ENCODE peak calls at places on chromosomes 4 and X, in ten cellular contexts. One of them, this sample, is unnamed.
A peak's percentile ranks its signal among the peaks of the same experiment; 100 is the strongest.

GRCh38 chr4:81030061-81030616 is 369 bp upstream of the BMP3 start:
- DNase-seq in IMR-90: no peak
- DNase-seq in bronchial epithelial cell: no peak
- DNase-seq in astrocyte: no peak
- DNase-seq in upper lobe of right lung: no peak
- DNase-seq in CD8-positive, alpha-beta T cell: no peak
- DNase-seq in uterus: no peak
- DNase-seq in heart left ventricle: no peak
- DNase-seq in suprapubic skin: no peak
- DNase-seq in HCT116: no peak
- DNase-seq in this sample: no peak

GRCh38 chr4:91758487-91758886 is 545.3 kb upstream of the GRID2 start:
- DNase-seq in upper lobe of right lung: no peak
- DNase-seq in CD8-positive, alpha-beta T cell: no peak
- DNase-seq in bronchial epithelial cell: peak; percentile 67
- DNase-seq in uterus: no peak
- DNase-seq in heart left ventricle: no peak
- DNase-seq in HCT116: peak; percentile 63
- DNase-seq in suprapubic skin: no peak
- DNase-seq in IMR-90: no peak
- DNase-seq in astrocyte: peak; percentile 69
- DNase-seq in this sample: no peak

GRCh38 chrX:133607419-133608348 is 192.4 kb upstream of the GPC4 start:
- DNase-seq in uterus: no peak
- DNase-seq in HCT116: no peak
- DNase-seq in IMR-90: no peak
- DNase-seq in bronchial epithelial cell: no peak
- DNase-seq in CD8-positive, alpha-beta T cell: no peak
- DNase-seq in heart left ventricle: no peak
- DNase-seq in upper lobe of right lung: no peak
- DNase-seq in astrocyte: no peak
- DNase-seq in suprapubic skin: no peak
- DNase-seq in this sample: no peak

GRCh38 chr4:38387348-38387747 is 276.7 kb upstream of the KLF3 start:
- DNase-seq in HCT116: no peak
- DNase-seq in upper lobe of right lung: peak; percentile 74
- DNase-seq in CD8-positive, alpha-beta T cell: no peak
- DNase-seq in suprapubic skin: peak; percentile 82
- DNase-seq in astrocyte: peak; percentile 92
- DNase-seq in bronchial epithelial cell: peak; percentile 39
- DNase-seq in uterus: peak; percentile 86
- DNase-seq in heart left ventricle: peak; percentile 72
- DNase-seq in IMR-90: peak; percentile 6
- DNase-seq in this sample: no peak

GRCh38 chr4:45102716-45103115 is 376.4 kb upstream of the GNPDA2 start:
- DNase-seq in CD8-positive, alpha-beta T cell: no peak
- DNase-seq in IMR-90: no peak
- DNase-seq in heart left ventricle: no peak
- DNase-seq in astrocyte: no peak
- DNase-seq in HCT116: no peak
- DNase-seq in suprapubic skin: no peak
- DNase-seq in upper lobe of right lung: no peak
- DNase-seq in bronchial epithelial cell: no peak
- DNase-seq in uterus: no peak
- DNase-seq in this sample: no peak

GRCh38 chr4:158682071-158682470 is 10.0 kb downstream of the ETFDH start:
- DNase-seq in heart left ventricle: no peak
- DNase-seq in HCT116: no peak
- DNase-seq in astrocyte: no peak
- DNase-seq in IMR-90: no peak
- DNase-seq in CD8-positive, alpha-beta T cell: no peak
- DNase-seq in bronchial epithelial cell: no peak
- DNase-seq in suprapubic skin: no peak
- DNase-seq in uterus: no peak
- DNase-seq in upper lobe of right lung: no peak
- DNase-seq in this sample: no peak

GRCh38 chr4:184471872-184472539 is 2.3 kb downstream of the IRF2 start:
- DNase-seq in uterus: no peak
- DNase-seq in heart left ventricle: no peak
- DNase-seq in upper lobe of right lung: no peak
- DNase-seq in HCT116: no peak
- DNase-seq in IMR-90: peak; percentile 30
- DNase-seq in bronchial epithelial cell: peak; percentile 30
- DNase-seq in suprapubic skin: no peak
- DNase-seq in CD8-positive, alpha-beta T cell: peak; percentile 15
- DNase-seq in astrocyte: no peak
- DNase-seq in this sample: no peak

GRCh38 chrX:118823263-118824172 is at the start of gene ZCCHC12:
- DNase-seq in HCT116: peak; percentile 27
- DNase-seq in astrocyte: peak; percentile 40
- DNase-seq in bronchial epithelial cell: peak; percentile 5
- DNase-seq in upper lobe of right lung: peak; percentile 71
- DNase-seq in CD8-positive, alpha-beta T cell: peak; percentile 63
- DNase-seq in IMR-90: peak; percentile 37
- DNase-seq in uterus: peak; percentile 64
- DNase-seq in suprapubic skin: no peak
- DNase-seq in heart left ventricle: peak; percentile 39
- DNase-seq in this sample: peak; percentile 54

GRCh38 chrX:132615396-132616131 is 126.7 kb upstream of the MBNL3 start:
- DNase-seq in CD8-positive, alpha-beta T cell: peak; percentile 39
- DNase-seq in astrocyte: peak; percentile 8
- DNase-seq in IMR-90: peak; percentile 12
- DNase-seq in uterus: peak; percentile 76
- DNase-seq in suprapubic skin: peak; percentile 60
- DNase-seq in HCT116: peak; percentile 29
- DNase-seq in bronchial epithelial cell: peak; percentile 74
- DNase-seq in heart left ventricle: no peak
- DNase-seq in upper lobe of right lung: no peak
- DNase-seq in this sample: no peak

GRCh38 chr4:17055788-17056187 is 157.3 kb upstream of the LDB2 start:
- DNase-seq in CD8-positive, alpha-beta T cell: no peak
- DNase-seq in IMR-90: peak; percentile 97
- DNase-seq in uterus: no peak
- DNase-seq in upper lobe of right lung: no peak
- DNase-seq in astrocyte: peak; percentile 82
- DNase-seq in HCT116: no peak
- DNase-seq in bronchial epithelial cell: peak; percentile 91
- DNase-seq in suprapubic skin: no peak
- DNase-seq in heart left ventricle: no peak
- DNase-seq in this sample: no peak

GRCh38 chrX:19769467-19769866 is 117.9 kb downstream of the SH3KBP1 start:
- DNase-seq in upper lobe of right lung: no peak
- DNase-seq in astrocyte: no peak
- DNase-seq in HCT116: no peak
- DNase-seq in suprapubic skin: no peak
- DNase-seq in uterus: no peak
- DNase-seq in heart left ventricle: no peak
- DNase-seq in IMR-90: no peak
- DNase-seq in CD8-positive, alpha-beta T cell: no peak
- DNase-seq in bronchial epithelial cell: no peak
- DNase-seq in this sample: no peak

GRCh38 chr4:7581477-7581876 is 146.7 kb upstream of the PSAPL1 start:
- DNase-seq in astrocyte: no peak
- DNase-seq in heart left ventricle: peak; percentile 37
- DNase-seq in upper lobe of right lung: no peak
- DNase-seq in HCT116: no peak
- DNase-seq in bronchial epithelial cell: no peak
- DNase-seq in suprapubic skin: no peak
- DNase-seq in IMR-90: peak; percentile 15
- DNase-seq in CD8-positive, alpha-beta T cell: no peak
- DNase-seq in uterus: no peak
- DNase-seq in this sample: no peak

GRCh38 chr4:39987505-39987904 is 9.8 kb upstream of the PDS5A start:
- DNase-seq in bronchial epithelial cell: no peak
- DNase-seq in suprapubic skin: no peak
- DNase-seq in uterus: no peak
- DNase-seq in HCT116: no peak
- DNase-seq in CD8-positive, alpha-beta T cell: no peak
- DNase-seq in astrocyte: no peak
- DNase-seq in upper lobe of right lung: peak; percentile 2
- DNase-seq in IMR-90: no peak
- DNase-seq in heart left ventricle: no peak
- DNase-seq in this sample: no peak

GRCh38 chrX:1165535-1166196 is 46.8 kb downstream of the CRLF2 start:
- DNase-seq in astrocyte: no peak
- DNase-seq in heart left ventricle: no peak
- DNase-seq in uterus: no peak
- DNase-seq in CD8-positive, alpha-beta T cell: no peak
- DNase-seq in IMR-90: no peak
- DNase-seq in bronchial epithelial cell: no peak
- DNase-seq in upper lobe of right lung: no peak
- DNase-seq in suprapubic skin: peak; percentile 78
- DNase-seq in HCT116: no peak
- DNase-seq in this sample: no peak

GRCh38 chrX:135707880-135708279 is 5.6 kb upstream of the CT45A1 start:
- DNase-seq in IMR-90: no peak
- DNase-seq in bronchial epithelial cell: no peak
- DNase-seq in CD8-positive, alpha-beta T cell: peak; percentile 12
- DNase-seq in HCT116: peak; percentile 16
- DNase-seq in upper lobe of right lung: no peak
- DNase-seq in astrocyte: no peak
- DNase-seq in suprapubic skin: no peak
- DNase-seq in uterus: no peak
- DNase-seq in heart left ventricle: no peak
- DNase-seq in this sample: no peak
- TF ChIP-seq CTCF in IMR-90: peak; percentile 11
- TF ChIP-seq CTCF in bronchial epithelial cell: peak; percentile 13
- TF ChIP-seq CTCF in CD8-positive, alpha-beta T cell: no peak
- TF ChIP-seq CTCF in HCT116: peak; percentile 54
- TF ChIP-seq CTCF in upper lobe of right lung: peak; percentile 29
- TF ChIP-seq CTCF in astrocyte: no peak
- TF ChIP-seq CTCF in suprapubic skin: no peak
- TF ChIP-seq CTCF in uterus: no peak
- TF ChIP-seq CTCF in heart left ventricle: no peak
- TF ChIP-seq CTCF in this sample: peak; percentile 62

GRCh38 chr4:128076465-128076864 is 15.4 kb downstream of the LARP1B start:
- DNase-seq in CD8-positive, alpha-beta T cell: no peak
- DNase-seq in astrocyte: no peak
- DNase-seq in upper lobe of right lung: no peak
- DNase-seq in uterus: no peak
- DNase-seq in bronchial epithelial cell: no peak
- DNase-seq in IMR-90: no peak
- DNase-seq in heart left ventricle: no peak
- DNase-seq in HCT116: no peak
- DNase-seq in suprapubic skin: no peak
- DNase-seq in this sample: no peak
- H3K36me3 ChIP-seq in CD8-positive, alpha-beta T cell: no peaks in the 10 kb centered on the region
- H3K36me3 ChIP-seq in astrocyte: peaks cover 2% of the 10 kb centered on the region
- H3K36me3 ChIP-seq in upper lobe of right lung: peaks cover 33% of the 10 kb centered on the region
- H3K36me3 ChIP-seq in uterus: no peaks in the 10 kb centered on the region
- H3K36me3 ChIP-seq in bronchial epithelial cell: peaks cover 1% of the 10 kb centered on the region
- H3K36me3 ChIP-seq in IMR-90: peaks cover 17% of the 10 kb centered on the region
- H3K36me3 ChIP-seq in heart left ventricle: peaks cover 8% of the 10 kb centered on the region
- H3K36me3 ChIP-seq in HCT116: peaks cover 13% of the 10 kb centered on the region
- H3K36me3 ChIP-seq in suprapubic skin: peaks cover 33% of the 10 kb centered on the region
- H3K36me3 ChIP-seq in this sample: no peaks in the 10 kb centered on the region

DNA sequence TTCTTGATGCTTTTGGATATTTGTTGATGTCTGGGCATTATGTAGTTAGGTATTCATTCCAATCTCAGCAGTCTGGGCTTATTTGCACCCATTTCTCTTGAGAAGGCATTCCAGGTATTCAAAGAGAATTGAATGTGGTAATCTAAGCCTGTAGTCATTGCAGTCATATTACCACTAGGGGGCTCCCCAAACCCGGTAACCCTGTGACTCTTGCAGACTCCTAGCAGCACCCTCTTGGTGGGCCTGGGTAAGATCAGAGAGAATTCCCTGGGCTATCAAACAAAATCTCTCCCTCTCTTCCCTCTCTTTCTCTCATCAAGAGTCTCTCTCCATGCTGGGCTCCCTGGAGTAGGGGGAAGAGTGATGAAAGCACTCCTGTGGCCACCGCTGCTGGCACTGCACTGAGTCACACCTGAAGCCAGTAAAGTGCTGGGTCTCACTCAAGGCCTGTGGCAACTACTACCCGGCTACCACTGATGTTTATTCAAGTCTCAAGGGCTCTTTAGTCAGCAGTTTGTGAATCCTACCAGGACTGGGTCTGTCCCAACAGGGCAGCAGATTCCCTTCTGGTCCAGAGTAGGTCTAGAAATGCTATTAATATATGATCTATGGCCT is 187.7 kb upstream of the NUDT10 start:
- DNase-seq in IMR-90: peak; percentile 10
- DNase-seq in suprapubic skin: no peak
- DNase-seq in astrocyte: peak; percentile 1
- DNase-seq in bronchial epithelial cell: peak; percentile 23
- DNase-seq in HCT116: no peak
- DNase-seq in uterus: no peak
- DNase-seq in CD8-positive, alpha-beta T cell: peak; percentile 25
- DNase-seq in heart left ventricle: no peak
- DNase-seq in upper lobe of right lung: no peak
- DNase-seq in this sample: peak; percentile 6
- H3K27me3 ChIP-seq in IMR-90: no peaks in the 10 kb centered on the region
- H3K27me3 ChIP-seq in suprapubic skin: no peaks in the 10 kb centered on the region
- H3K27me3 ChIP-seq in astrocyte: no peaks in the 10 kb centered on the region
- H3K27me3 ChIP-seq in bronchial epithelial cell: no peaks in the 10 kb centered on the region
- H3K27me3 ChIP-seq in HCT116: no peaks in the 10 kb centered on the region
- H3K27me3 ChIP-seq in uterus: peaks cover 4% of the 10 kb centered on the region
- H3K27me3 ChIP-seq in CD8-positive, alpha-beta T cell: no peaks in the 10 kb centered on the region
- H3K27me3 ChIP-seq in heart left ventricle: no peaks in the 10 kb centered on the region
- H3K27me3 ChIP-seq in upper lobe of right lung: no peaks in the 10 kb centered on the region
- H3K27me3 ChIP-seq in this sample: no peaks in the 10 kb centered on the region

GRCh38 chr4:138561906-138562305 is 319.8 kb upstream of the SLC7A11 start:
- DNase-seq in suprapubic skin: no peak
- DNase-seq in uterus: no peak
- DNase-seq in CD8-positive, alpha-beta T cell: no peak
- DNase-seq in upper lobe of right lung: no peak
- DNase-seq in heart left ventricle: peak; percentile 36
- DNase-seq in IMR-90: no peak
- DNase-seq in HCT116: no peak
- DNase-seq in astrocyte: no peak
- DNase-seq in bronchial epithelial cell: no peak
- DNase-seq in this sample: no peak

GRCh38 chr4:138562544-138562961 is 320.4 kb upstream of the SLC7A11 start:
- DNase-seq in CD8-positive, alpha-beta T cell: no peak
- DNase-seq in uterus: no peak
- DNase-seq in IMR-90: peak; percentile 87
- DNase-seq in suprapubic skin: no peak
- DNase-seq in heart left ventricle: peak; percentile 25
- DNase-seq in astrocyte: peak; percentile 72
- DNase-seq in bronchial epithelial cell: peak; percentile 55
- DNase-seq in HCT116: no peak
- DNase-seq in upper lobe of right lung: no peak
- DNase-seq in this sample: no peak

GRCh38 chr4:138561276-138561880 is 319.2 kb upstream of the SLC7A11 start:
- DNase-seq in heart left ventricle: no peak
- DNase-seq in HCT116: no peak
- DNase-seq in suprapubic skin: no peak
- DNase-seq in upper lobe of right lung: peak; percentile 60
- DNase-seq in astrocyte: no peak
- DNase-seq in bronchial epithelial cell: no peak
- DNase-seq in IMR-90: no peak
- DNase-seq in uterus: no peak
- DNase-seq in CD8-positive, alpha-beta T cell: no peak
- DNase-seq in this sample: no peak

GRCh38 chr4:138558886-138559285 is 316.7 kb upstream of the SLC7A11 start:
- DNase-seq in suprapubic skin: no peak
- DNase-seq in upper lobe of right lung: no peak
- DNase-seq in uterus: no peak
- DNase-seq in IMR-90: no peak
- DNase-seq in astrocyte: no peak
- DNase-seq in HCT116: no peak
- DNase-seq in heart left ventricle: no peak
- DNase-seq in CD8-positive, alpha-beta T cell: no peak
- DNase-seq in bronchial epithelial cell: no peak
- DNase-seq in this sample: no peak

GRCh38 chr4:138560448-138560847 is 318.3 kb upstream of the SLC7A11 start:
- DNase-seq in suprapubic skin: no peak
- DNase-seq in astrocyte: no peak
- DNase-seq in CD8-positive, alpha-beta T cell: no peak
- DNase-seq in uterus: no peak
- DNase-seq in upper lobe of right lung: no peak
- DNase-seq in HCT116: no peak
- DNase-seq in bronchial epithelial cell: no peak
- DNase-seq in heart left ventricle: no peak
- DNase-seq in IMR-90: no peak
- DNase-seq in this sample: peak; percentile 17
- TF ChIP-seq CTCF in suprapubic skin: no peak
- TF ChIP-seq CTCF in astrocyte: no peak
- TF ChIP-seq CTCF in CD8-positive, alpha-beta T cell: no peak
- TF ChIP-seq CTCF in uterus: no peak
- TF ChIP-seq CTCF in upper lobe of right lung: no peak
- TF ChIP-seq CTCF in HCT116: no peak
- TF ChIP-seq CTCF in bronchial epithelial cell: no peak
- TF ChIP-seq CTCF in heart left ventricle: no peak
- TF ChIP-seq CTCF in IMR-90: no peak
- TF ChIP-seq CTCF in this sample: no peak